ENCODE peak calls at places on chromosomes 4 and X, in six cellular contexts. One of them, this sample, is unnamed.

GRCh38 chr4:74659576-74660411 is 134.5 kb downstream of the BTC start:
- DNase-seq in mesenchymal stem cell: peak; percentile 97
- DNase-seq in neuronal stem cell: no peak
- DNase-seq in H1: no peak
- DNase-seq in IMR-90: peak; percentile 99
- DNase-seq in mesendoderm: peak; percentile 91
- DNase-seq in this sample: peak; percentile 78

GRCh38 chr4:4901877-4902276 is 42.4 kb downstream of the MSX1 start:
- DNase-seq in IMR-90: no peak
- DNase-seq in H1: no peak
- DNase-seq in mesendoderm: peak; percentile 41
- DNase-seq in mesenchymal stem cell: no peak
- DNase-seq in neuronal stem cell: no peak
- DNase-seq in this sample: no peak

GRCh38 chrX:110216027-110216426 is 101.9 kb downstream of the AMMECR1 start:
- DNase-seq in neuronal stem cell: no peak
- DNase-seq in mesendoderm: no peak
- DNase-seq in IMR-90: no peak
- DNase-seq in mesenchymal stem cell: no peak
- DNase-seq in H1: no peak
- DNase-seq in this sample: no peak

GRCh38 chr4:158688813-158689212 is 16.7 kb downstream of the ETFDH start:
- DNase-seq in mesenchymal stem cell: no peak
- DNase-seq in mesendoderm: peak; percentile 26
- DNase-seq in neuronal stem cell: no peak
- DNase-seq in IMR-90: no peak
- DNase-seq in H1: no peak
- DNase-seq in this sample: no peak

GRCh38 chrX:34638116-34638515 is 19.0 kb downstream of the TMEM47 start:
- DNase-seq in neuronal stem cell: no peak
- DNase-seq in mesenchymal stem cell: peak; percentile 41
- DNase-seq in IMR-90: peak; percentile 54
- DNase-seq in H1: no peak
- DNase-seq in mesendoderm: peak; percentile 25
- DNase-seq in this sample: no peak

GRCh38 chrX:141732031-141732430 is 33.5 kb upstream of the SPANXD start:
- DNase-seq in mesendoderm: no peak
- DNase-seq in H1: no peak
- DNase-seq in IMR-90: no peak
- DNase-seq in neuronal stem cell: no peak
- DNase-seq in mesenchymal stem cell: no peak
- DNase-seq in this sample: no peak

GRCh38 chrX:72169008-72169728 is 12.4 kb upstream of the PIN4 start:
- DNase-seq in IMR-90: no peak
- DNase-seq in H1: no peak
- DNase-seq in neuronal stem cell: no peak
- DNase-seq in mesenchymal stem cell: no peak
- DNase-seq in mesendoderm: no peak
- DNase-seq in this sample: no peak

GRCh38 chr4:174105202-174105601 is 178.3 kb downstream of the FBXO8 start:
- DNase-seq in neuronal stem cell: no peak
- DNase-seq in mesendoderm: no peak
- DNase-seq in H1: no peak
- DNase-seq in IMR-90: no peak
- DNase-seq in mesenchymal stem cell: no peak
- DNase-seq in this sample: no peak

GRCh38 chr4:37631551-37631950 is 54.6 kb downstream of the RELL1 start:
- DNase-seq in H1: no peak
- DNase-seq in IMR-90: peak; percentile 46
- DNase-seq in neuronal stem cell: no peak
- DNase-seq in mesendoderm: no peak
- DNase-seq in mesenchymal stem cell: no peak
- DNase-seq in this sample: peak; percentile 73

GRCh38 chrX:112081781-112082482 is 644 bp downstream of the TRPC5 start:
- DNase-seq in IMR-90: no peak
- DNase-seq in mesendoderm: peak; percentile 30
- DNase-seq in H1: no peak
- DNase-seq in mesenchymal stem cell: no peak
- DNase-seq in neuronal stem cell: no peak
- DNase-seq in this sample: no peak

GRCh38 chr4:16157609-16158503 is 68.4 kb downstream of the TAPT1 start:
- DNase-seq in H1: no peak
- DNase-seq in mesendoderm: peak; percentile 9
- DNase-seq in neuronal stem cell: peak; percentile 43
- DNase-seq in mesenchymal stem cell: peak; percentile 37
- DNase-seq in IMR-90: no peak
- DNase-seq in this sample: no peak

GRCh38 chr4:181612240-181612639 is 631.0 kb upstream of the TENM3 start:
- DNase-seq in mesendoderm: peak; percentile 77
- DNase-seq in mesenchymal stem cell: no peak
- DNase-seq in H1: no peak
- DNase-seq in IMR-90: no peak
- DNase-seq in neuronal stem cell: no peak
- DNase-seq in this sample: no peak

GRCh38 chr4:139735381-139736256 is 70.0 kb downstream of the MGST2 start:
- DNase-seq in mesendoderm: peak; percentile 71
- DNase-seq in H1: no peak
- DNase-seq in mesenchymal stem cell: peak; percentile 49
- DNase-seq in neuronal stem cell: peak; percentile 59
- DNase-seq in IMR-90: no peak
- DNase-seq in this sample: no peak

GRCh38 chr4:5718411-5718810 is 7.4 kb downstream of the EVC start:
- DNase-seq in neuronal stem cell: no peak
- DNase-seq in IMR-90: no peak
- DNase-seq in mesendoderm: no peak
- DNase-seq in mesenchymal stem cell: peak; percentile 21
- DNase-seq in H1: no peak
- DNase-seq in this sample: no peak

GRCh38 chr4:139734201-139734874 is 68.7 kb downstream of the MGST2 start:
- DNase-seq in H1: no peak
- DNase-seq in mesenchymal stem cell: peak; percentile 94
- DNase-seq in neuronal stem cell: no peak
- DNase-seq in mesendoderm: peak; percentile 33
- DNase-seq in IMR-90: peak; percentile 65
- DNase-seq in this sample: peak; percentile 93

GRCh38 chr4:83237591-83237990 is 47.0 kb downstream of the COQ2 start:
- DNase-seq in H1: no peak
- DNase-seq in mesendoderm: no peak
- DNase-seq in IMR-90: no peak
- DNase-seq in mesenchymal stem cell: no peak
- DNase-seq in neuronal stem cell: no peak
- DNase-seq in this sample: no peak

GRCh38 chr4:140926672-140927071 is 170.5 kb upstream of the TBC1D9 start:
- DNase-seq in mesendoderm: peak; percentile 53
- DNase-seq in IMR-90: peak; percentile 45
- DNase-seq in neuronal stem cell: no peak
- DNase-seq in mesenchymal stem cell: no peak
- DNase-seq in H1: no peak
- DNase-seq in this sample: peak; percentile 90

GRCh38 chrX:68723491-68724155 is 76.2 kb downstream of the STARD8 start:
- DNase-seq in IMR-90: no peak
- DNase-seq in H1: no peak
- DNase-seq in mesendoderm: no peak
- DNase-seq in neuronal stem cell: no peak
- DNase-seq in mesenchymal stem cell: no peak
- DNase-seq in this sample: no peak

GRCh38 chrX:12301288-12301687 is 163.0 kb downstream of the FRMPD4 start:
- DNase-seq in IMR-90: no peak
- DNase-seq in mesendoderm: no peak
- DNase-seq in H1: no peak
- DNase-seq in mesenchymal stem cell: no peak
- DNase-seq in neuronal stem cell: no peak
- DNase-seq in this sample: no peak

GRCh38 chrX:12309040-12309732 is 170.9 kb downstream of the FRMPD4 start:
- DNase-seq in neuronal stem cell: no peak
- DNase-seq in mesenchymal stem cell: no peak
- DNase-seq in H1: no peak
- DNase-seq in IMR-90: no peak
- DNase-seq in mesendoderm: no peak
- DNase-seq in this sample: no peak

GRCh38 chrX:12308420-12308819 is 170.1 kb downstream of the FRMPD4 start:
- DNase-seq in neuronal stem cell: no peak
- DNase-seq in mesenchymal stem cell: no peak
- DNase-seq in IMR-90: no peak
- DNase-seq in mesendoderm: no peak
- DNase-seq in H1: no peak
- DNase-seq in this sample: no peak

GRCh38 chrX:12307961-12308360 is 169.7 kb downstream of the FRMPD4 start:
- DNase-seq in neuronal stem cell: no peak
- DNase-seq in mesendoderm: no peak
- DNase-seq in IMR-90: no peak
- DNase-seq in mesenchymal stem cell: no peak
- DNase-seq in H1: no peak
- DNase-seq in this sample: no peak

DNA sequence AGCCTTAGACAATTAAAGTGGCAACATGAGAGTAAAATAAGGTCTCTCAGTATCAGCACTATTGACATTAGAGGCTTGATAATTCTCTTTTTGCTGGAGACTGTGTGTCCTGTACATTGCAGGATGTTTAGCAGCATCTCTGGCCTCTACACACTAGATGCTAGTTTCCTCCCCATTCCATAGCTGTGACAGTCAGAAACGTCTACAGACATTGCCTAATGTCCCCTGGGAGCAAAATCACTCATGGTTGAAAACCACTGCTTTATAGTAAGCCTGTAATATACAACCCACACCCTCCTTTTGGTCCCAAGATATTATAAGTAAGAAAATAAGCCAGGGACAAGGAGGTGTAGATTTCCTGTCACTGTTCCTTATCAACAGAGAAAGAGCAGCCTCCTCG is 166.0 kb downstream of the FRMPD4 start:
- DNase-seq in IMR-90: peak; percentile 30
- DNase-seq in mesenchymal stem cell: peak; percentile 19
- DNase-seq in mesendoderm: no peak
- DNase-seq in H1: no peak
- DNase-seq in neuronal stem cell: no peak
- DNase-seq in this sample: no peak
- H3K23ac ChIP-seq in IMR-90: no peak overlapping the region
- H3K23ac ChIP-seq in mesenchymal stem cell: no peak overlapping the region
- H3K23ac ChIP-seq in mesendoderm: no peak overlapping the region
- H3K23ac ChIP-seq in H1: no peak overlapping the region
- H3K23ac ChIP-seq in neuronal stem cell: no peak overlapping the region
- H3K23ac ChIP-seq in this sample: no peak overlapping the region

GRCh38 chrX:154396948-154397887 is 959 bp upstream of the RPL10 start:
- DNase-seq in mesendoderm: peak; percentile 68
- DNase-seq in neuronal stem cell: no peak
- DNase-seq in mesenchymal stem cell: peak; percentile 79
- DNase-seq in H1: no peak
- DNase-seq in IMR-90: peak; percentile 46
- DNase-seq in this sample: peak; percentile 82
- H3K4ac ChIP-seq in mesendoderm: peak overlapping the region; percentile 77
- H3K4ac ChIP-seq in neuronal stem cell: no peak overlapping the region
- H3K4ac ChIP-seq in mesenchymal stem cell: peak overlapping the region; percentile 91
- H3K4ac ChIP-seq in H1: peak overlapping the region; percentile 69
- H3K4ac ChIP-seq in IMR-90: peak overlapping the region; percentile 91
- H3K4ac ChIP-seq in this sample: peak overlapping the region; percentile 57

DNA sequence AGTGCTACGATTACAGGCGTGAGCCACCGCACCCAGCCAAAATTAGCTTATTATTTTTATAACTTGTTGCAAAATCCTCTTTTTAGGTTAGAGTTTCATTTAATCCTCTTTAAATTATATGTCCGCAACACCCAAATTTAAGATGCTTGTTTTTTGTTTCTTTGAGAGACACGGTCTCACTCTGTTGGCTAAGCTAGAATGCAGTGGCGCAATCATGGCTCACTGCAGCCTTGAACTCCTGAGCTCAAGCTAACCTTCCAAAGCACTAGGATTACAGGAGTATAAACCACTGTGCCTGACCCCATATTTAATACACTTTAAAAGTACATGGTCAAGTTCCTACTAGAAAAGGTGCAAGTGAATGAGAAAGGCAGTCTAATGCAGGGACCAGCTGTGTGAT is 2.2 kb downstream of the RBBP7 start:
- DNase-seq in H1: no peak
- DNase-seq in neuronal stem cell: no peak
- DNase-seq in IMR-90: no peak
- DNase-seq in mesenchymal stem cell: no peak
- DNase-seq in mesendoderm: no peak
- DNase-seq in this sample: no peak
- H3K4me3 ChIP-seq in H1: no peak overlapping the region
- H3K4me3 ChIP-seq in neuronal stem cell: peak overlapping the region; percentile 97
- H3K4me3 ChIP-seq in IMR-90: no peak overlapping the region
- H3K4me3 ChIP-seq in mesenchymal stem cell: no peak overlapping the region
- H3K4me3 ChIP-seq in mesendoderm: no peak overlapping the region
- H3K4me3 ChIP-seq in this sample: no peak overlapping the region

GRCh38 chr4:676871-677235 is 2.5 kb downstream of the MYL5 start:
- DNase-seq in mesenchymal stem cell: no peak
- DNase-seq in H1: no peak
- DNase-seq in IMR-90: no peak
- DNase-seq in mesendoderm: no peak
- DNase-seq in neuronal stem cell: no peak
- DNase-seq in this sample: no peak

GRCh38 chr4:675980-676870 is 1.9 kb downstream of the MYL5 start:
- DNase-seq in IMR-90: no peak
- DNase-seq in mesendoderm: no peak
- DNase-seq in H1: no peak
- DNase-seq in neuronal stem cell: no peak
- DNase-seq in mesenchymal stem cell: no peak
- DNase-seq in this sample: peak; percentile 94

GRCh38 chr4:678765-679481 is 4.6 kb downstream of the MYL5 start:
- DNase-seq in mesendoderm: no peak
- DNase-seq in H1: no peak
- DNase-seq in IMR-90: no peak
- DNase-seq in mesenchymal stem cell: no peak
- DNase-seq in neuronal stem cell: no peak
- DNase-seq in this sample: no peak

GRCh38 chr4:678331-678734 is 4.0 kb downstream of the MYL5 start:
- DNase-seq in H1: no peak
- DNase-seq in mesenchymal stem cell: no peak
- DNase-seq in mesendoderm: no peak
- DNase-seq in IMR-90: no peak
- DNase-seq in neuronal stem cell: no peak
- DNase-seq in this sample: no peak

DNA sequence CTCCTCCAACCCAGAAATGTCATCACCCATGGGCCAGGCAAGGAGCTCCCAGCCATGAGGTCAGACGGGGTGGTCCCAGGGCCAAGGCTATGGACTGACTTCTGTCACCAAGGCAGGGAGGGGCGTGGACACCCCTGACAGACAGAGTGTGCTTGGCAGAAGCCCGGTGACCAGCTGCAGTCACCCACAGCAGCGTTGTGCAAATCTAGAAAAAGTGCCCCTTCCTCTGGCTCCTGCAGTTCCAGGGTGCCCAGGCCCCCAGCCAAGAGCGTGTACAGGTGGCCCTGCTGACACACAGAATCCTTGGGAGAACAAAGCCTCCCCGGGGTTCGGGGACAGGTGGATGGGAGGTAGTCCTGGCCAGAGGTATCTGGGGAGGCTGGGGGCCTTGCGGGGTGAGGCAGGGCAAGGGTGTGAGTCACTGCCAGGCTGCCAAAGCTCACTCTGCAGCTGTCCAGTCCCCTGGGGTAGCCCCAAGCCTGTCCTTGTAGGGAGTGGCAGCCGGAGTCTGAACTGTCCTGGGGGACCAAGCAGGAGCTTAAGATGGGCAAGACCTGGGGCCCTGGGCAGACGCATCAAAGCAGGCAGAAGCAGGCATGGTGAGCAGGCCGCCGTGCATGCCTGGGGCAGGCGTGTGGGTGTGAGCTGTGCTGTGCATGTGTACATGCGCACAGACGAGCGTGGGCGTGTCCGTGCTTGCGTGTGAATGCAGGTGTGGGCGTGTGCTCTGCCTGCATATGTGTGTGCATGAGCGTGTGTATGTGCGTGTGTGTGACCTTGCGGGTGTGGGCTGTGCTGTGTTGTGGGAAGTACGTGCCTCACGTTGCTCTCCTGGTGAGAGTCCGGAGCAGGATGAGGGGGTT is 3.3 kb downstream of the MYL5 start:
- DNase-seq in neuronal stem cell: no peak
- DNase-seq in mesenchymal stem cell: no peak
- DNase-seq in mesendoderm: no peak
- DNase-seq in H1: no peak
- DNase-seq in IMR-90: no peak
- DNase-seq in this sample: peak; percentile 73
- H3K23ac ChIP-seq in neuronal stem cell: peak overlapping the region; percentile 98
- H3K23ac ChIP-seq in mesenchymal stem cell: no peak overlapping the region
- H3K23ac ChIP-seq in mesendoderm: no peak overlapping the region
- H3K23ac ChIP-seq in H1: no peak overlapping the region
- H3K23ac ChIP-seq in IMR-90: no peak overlapping the region
- H3K23ac ChIP-seq in this sample: peak overlapping the region; percentile 50

This sample was measured in trophoblast cell.